ENCODE peak calls at places on chromosomes 16 and 17, in six cellular contexts. One of them, this sample, is unnamed.

GRCh38 chr16:1113489-1113888 is 17.4 kb upstream of the C1QTNF8 start:
- DNase-seq in neural crest cell: no peak
- DNase-seq in endodermal cell: no peak
- DNase-seq in activated CD8-positive, alpha-beta memory T cell treated with anti-CD3 and anti-CD28 coated beads for 1 hour: no peak
- DNase-seq in AG04450: no peak
- DNase-seq in stimulated activated naive CD4-positive, alpha-beta T cell: no peak
- DNase-seq in this sample: no peak

GRCh38 chr16:77213542-77214108 is 14.4 kb downstream of the SYCE1L start:
- DNase-seq in neural crest cell: no peak
- DNase-seq in endodermal cell: no peak
- DNase-seq in activated CD8-positive, alpha-beta memory T cell treated with anti-CD3 and anti-CD28 coated beads for 1 hour: no peak
- DNase-seq in AG04450: peak
- DNase-seq in stimulated activated naive CD4-positive, alpha-beta T cell: no peak
- DNase-seq in this sample: peak

GRCh38 chr17:76737676-76738467 is at the start of gene MFSD11:
- DNase-seq in neural crest cell: peak
- DNase-seq in endodermal cell: peak
- DNase-seq in activated CD8-positive, alpha-beta memory T cell treated with anti-CD3 and anti-CD28 coated beads for 1 hour: peak
- DNase-seq in AG04450: peak
- DNase-seq in stimulated activated naive CD4-positive, alpha-beta T cell: peak
- DNase-seq in this sample: peak

GRCh38 chr17:36825956-36826350 is 111.3 kb upstream of the LHX1 start:
- DNase-seq in neural crest cell: no peak
- DNase-seq in endodermal cell: no peak
- DNase-seq in activated CD8-positive, alpha-beta memory T cell treated with anti-CD3 and anti-CD28 coated beads for 1 hour: no peak
- DNase-seq in AG04450: no peak
- DNase-seq in stimulated activated naive CD4-positive, alpha-beta T cell: no peak
- DNase-seq in this sample: no peak

GRCh38 chr16:84463221-84463620 is 41.2 kb downstream of the MEAK7 start:
- DNase-seq in neural crest cell: no peak
- DNase-seq in endodermal cell: peak
- DNase-seq in activated CD8-positive, alpha-beta memory T cell treated with anti-CD3 and anti-CD28 coated beads for 1 hour: no peak
- DNase-seq in AG04450: no peak
- DNase-seq in stimulated activated naive CD4-positive, alpha-beta T cell: no peak
- DNase-seq in this sample: no peak

GRCh38 chr16:21663889-21664647 is at the start of gene OTOA:
- DNase-seq in neural crest cell: no peak
- DNase-seq in endodermal cell: peak
- DNase-seq in activated CD8-positive, alpha-beta memory T cell treated with anti-CD3 and anti-CD28 coated beads for 1 hour: no peak
- DNase-seq in AG04450: no peak
- DNase-seq in stimulated activated naive CD4-positive, alpha-beta T cell: peak
- DNase-seq in this sample: peak

GRCh38 chr16:66250686-66251405 is 115.6 kb upstream of the CDH5 start:
- DNase-seq in neural crest cell: peak
- DNase-seq in endodermal cell: no peak
- DNase-seq in activated CD8-positive, alpha-beta memory T cell treated with anti-CD3 and anti-CD28 coated beads for 1 hour: no peak
- DNase-seq in AG04450: no peak
- DNase-seq in stimulated activated naive CD4-positive, alpha-beta T cell: no peak
- DNase-seq in this sample: peak

GRCh38 chr16:89375021-89375420 is 115.3 kb downstream of the ANKRD11 start:
- DNase-seq in neural crest cell: no peak
- DNase-seq in endodermal cell: no peak
- DNase-seq in activated CD8-positive, alpha-beta memory T cell treated with anti-CD3 and anti-CD28 coated beads for 1 hour: no peak
- DNase-seq in AG04450: no peak
- DNase-seq in stimulated activated naive CD4-positive, alpha-beta T cell: no peak
- DNase-seq in this sample: no peak

GRCh38 chr17:55366020-55366481 is 55.6 kb downstream of the MMD start:
- DNase-seq in neural crest cell: no peak
- DNase-seq in endodermal cell: no peak
- DNase-seq in activated CD8-positive, alpha-beta memory T cell treated with anti-CD3 and anti-CD28 coated beads for 1 hour: no peak
- DNase-seq in AG04450: no peak
- DNase-seq in stimulated activated naive CD4-positive, alpha-beta T cell: no peak
- DNase-seq in this sample: no peak

GRCh38 chr17:78174332-78174869 is 6.0 kb downstream of the SYNGR2 start:
- DNase-seq in neural crest cell: no peak
- DNase-seq in endodermal cell: no peak
- DNase-seq in activated CD8-positive, alpha-beta memory T cell treated with anti-CD3 and anti-CD28 coated beads for 1 hour: no peak
- DNase-seq in AG04450: no peak
- DNase-seq in stimulated activated naive CD4-positive, alpha-beta T cell: no peak
- DNase-seq in this sample: no peak

GRCh38 chr17:29007456-29008455 is 1.9 kb upstream of the SEZ6 start:
- DNase-seq in neural crest cell: no peak
- DNase-seq in endodermal cell: no peak
- DNase-seq in activated CD8-positive, alpha-beta memory T cell treated with anti-CD3 and anti-CD28 coated beads for 1 hour: no peak
- DNase-seq in AG04450: no peak
- DNase-seq in stimulated activated naive CD4-positive, alpha-beta T cell: no peak
- DNase-seq in this sample: peak

GRCh38 chr16:83974475-83974874 is 6.4 kb downstream of the NECAB2 start:
- DNase-seq in neural crest cell: no peak
- DNase-seq in endodermal cell: no peak
- DNase-seq in activated CD8-positive, alpha-beta memory T cell treated with anti-CD3 and anti-CD28 coated beads for 1 hour: no peak
- DNase-seq in AG04450: no peak
- DNase-seq in stimulated activated naive CD4-positive, alpha-beta T cell: no peak
- DNase-seq in this sample: no peak

GRCh38 chr17:7988750-7989178 is 13.7 kb upstream of the GUCY2D start:
- DNase-seq in neural crest cell: peak
- DNase-seq in endodermal cell: no peak
- DNase-seq in activated CD8-positive, alpha-beta memory T cell treated with anti-CD3 and anti-CD28 coated beads for 1 hour: no peak
- DNase-seq in AG04450: peak
- DNase-seq in stimulated activated naive CD4-positive, alpha-beta T cell: peak
- DNase-seq in this sample: peak

GRCh38 chr17:76063880-76064546 is 8.3 kb downstream of the SRP68 start:
- DNase-seq in neural crest cell: no peak
- DNase-seq in endodermal cell: no peak
- DNase-seq in activated CD8-positive, alpha-beta memory T cell treated with anti-CD3 and anti-CD28 coated beads for 1 hour: no peak
- DNase-seq in AG04450: no peak
- DNase-seq in stimulated activated naive CD4-positive, alpha-beta T cell: peak
- DNase-seq in this sample: no peak

GRCh38 chr16:25270577-25270976 is 12.9 kb upstream of the ZKSCAN2 start:
- DNase-seq in neural crest cell: no peak
- DNase-seq in endodermal cell: no peak
- DNase-seq in activated CD8-positive, alpha-beta memory T cell treated with anti-CD3 and anti-CD28 coated beads for 1 hour: no peak
- DNase-seq in AG04450: no peak
- DNase-seq in stimulated activated naive CD4-positive, alpha-beta T cell: no peak
- DNase-seq in this sample: no peak

GRCh38 chr16:81813648-81814047 is 34.6 kb downstream of the PLCG2 start:
- DNase-seq in neural crest cell: no peak
- DNase-seq in endodermal cell: no peak
- DNase-seq in activated CD8-positive, alpha-beta memory T cell treated with anti-CD3 and anti-CD28 coated beads for 1 hour: no peak
- DNase-seq in AG04450: no peak
- DNase-seq in stimulated activated naive CD4-positive, alpha-beta T cell: no peak
- DNase-seq in this sample: no peak

GRCh38 chr16:57264950-57265371 is 19.5 kb downstream of the PLLP start:
- DNase-seq in neural crest cell: no peak
- DNase-seq in endodermal cell: no peak
- DNase-seq in activated CD8-positive, alpha-beta memory T cell treated with anti-CD3 and anti-CD28 coated beads for 1 hour: no peak
- DNase-seq in AG04450: no peak
- DNase-seq in stimulated activated naive CD4-positive, alpha-beta T cell: peak
- DNase-seq in this sample: no peak

GRCh38 chr17:30336369-30337171 is 2.7 kb upstream of the TMIGD1 start:
- DNase-seq in neural crest cell: peak
- DNase-seq in endodermal cell: peak
- DNase-seq in activated CD8-positive, alpha-beta memory T cell treated with anti-CD3 and anti-CD28 coated beads for 1 hour: peak
- DNase-seq in AG04450: no peak
- DNase-seq in stimulated activated naive CD4-positive, alpha-beta T cell: peak
- DNase-seq in this sample: no peak

GRCh38 chr17:9183297-9183696 is 162.0 kb downstream of the NTN1 start:
- DNase-seq in neural crest cell: no peak
- DNase-seq in endodermal cell: no peak
- DNase-seq in activated CD8-positive, alpha-beta memory T cell treated with anti-CD3 and anti-CD28 coated beads for 1 hour: no peak
- DNase-seq in AG04450: no peak
- DNase-seq in stimulated activated naive CD4-positive, alpha-beta T cell: no peak
- DNase-seq in this sample: no peak

GRCh38 chr17:1004769-1005295 is 7.9 kb downstream of the TIMM22 start:
- DNase-seq in neural crest cell: no peak
- DNase-seq in endodermal cell: no peak
- DNase-seq in activated CD8-positive, alpha-beta memory T cell treated with anti-CD3 and anti-CD28 coated beads for 1 hour: no peak
- DNase-seq in AG04450: no peak
- DNase-seq in stimulated activated naive CD4-positive, alpha-beta T cell: no peak
- DNase-seq in this sample: no peak

GRCh38 chr17:61058066-61058465 is 341.6 kb upstream of the TBX2 start:
- DNase-seq in neural crest cell: no peak
- DNase-seq in endodermal cell: no peak
- DNase-seq in activated CD8-positive, alpha-beta memory T cell treated with anti-CD3 and anti-CD28 coated beads for 1 hour: no peak
- DNase-seq in AG04450: no peak
- DNase-seq in stimulated activated naive CD4-positive, alpha-beta T cell: no peak
- DNase-seq in this sample: no peak

GRCh38 chr16:74743668-74744299 is 30.8 kb downstream of the FA2H start:
- DNase-seq in neural crest cell: no peak
- DNase-seq in endodermal cell: no peak
- DNase-seq in activated CD8-positive, alpha-beta memory T cell treated with anti-CD3 and anti-CD28 coated beads for 1 hour: no peak
- DNase-seq in AG04450: peak
- DNase-seq in stimulated activated naive CD4-positive, alpha-beta T cell: no peak
- DNase-seq in this sample: peak

GRCh38 chr17:29555840-29556239 is 11.0 kb downstream of the ABHD15 start:
- DNase-seq in neural crest cell: no peak
- DNase-seq in endodermal cell: no peak
- DNase-seq in activated CD8-positive, alpha-beta memory T cell treated with anti-CD3 and anti-CD28 coated beads for 1 hour: no peak
- DNase-seq in AG04450: no peak
- DNase-seq in stimulated activated naive CD4-positive, alpha-beta T cell: no peak
- DNase-seq in this sample: no peak

GRCh38 chr17:77957215-77957868 is 1.2 kb upstream of the TNRC6C start:
- DNase-seq in neural crest cell: peak
- DNase-seq in endodermal cell: no peak
- DNase-seq in activated CD8-positive, alpha-beta memory T cell treated with anti-CD3 and anti-CD28 coated beads for 1 hour: no peak
- DNase-seq in AG04450: no peak
- DNase-seq in stimulated activated naive CD4-positive, alpha-beta T cell: peak
- DNase-seq in this sample: no peak

GRCh38 chr16:85413713-85414663 is 199.1 kb upstream of the GSE1 start:
- DNase-seq in neural crest cell: no peak
- DNase-seq in endodermal cell: no peak
- DNase-seq in activated CD8-positive, alpha-beta memory T cell treated with anti-CD3 and anti-CD28 coated beads for 1 hour: no peak
- DNase-seq in AG04450: no peak
- DNase-seq in stimulated activated naive CD4-positive, alpha-beta T cell: no peak
- DNase-seq in this sample: no peak

GRCh38 chr17:83103200-83103937 is 24.0 kb downstream of the METRNL start:
- DNase-seq in neural crest cell: no peak
- DNase-seq in endodermal cell: no peak
- DNase-seq in activated CD8-positive, alpha-beta memory T cell treated with anti-CD3 and anti-CD28 coated beads for 1 hour: no peak
- DNase-seq in AG04450: no peak
- DNase-seq in stimulated activated naive CD4-positive, alpha-beta T cell: no peak
- DNase-seq in this sample: no peak

GRCh38 chr16:21523411-21524067 is 75.8 kb upstream of the METTL9 start:
- DNase-seq in neural crest cell: no peak
- DNase-seq in endodermal cell: peak
- DNase-seq in activated CD8-positive, alpha-beta memory T cell treated with anti-CD3 and anti-CD28 coated beads for 1 hour: no peak
- DNase-seq in AG04450: no peak
- DNase-seq in stimulated activated naive CD4-positive, alpha-beta T cell: no peak
- DNase-seq in this sample: no peak

GRCh38 chr16:19242987-19243386 is 42.5 kb upstream of the CLEC19A start:
- DNase-seq in neural crest cell: no peak
- DNase-seq in endodermal cell: no peak
- DNase-seq in activated CD8-positive, alpha-beta memory T cell treated with anti-CD3 and anti-CD28 coated beads for 1 hour: no peak
- DNase-seq in AG04450: no peak
- DNase-seq in stimulated activated naive CD4-positive, alpha-beta T cell: no peak
- DNase-seq in this sample: no peak

GRCh38 chr16:67158637-67159600 is 790 bp downstream of the TRADD start:
- DNase-seq in neural crest cell: no peak
- DNase-seq in endodermal cell: peak
- DNase-seq in activated CD8-positive, alpha-beta memory T cell treated with anti-CD3 and anti-CD28 coated beads for 1 hour: peak
- DNase-seq in AG04450: no peak
- DNase-seq in stimulated activated naive CD4-positive, alpha-beta T cell: peak
- DNase-seq in this sample: no peak

This sample was measured in AG08396.